ENCODE peak calls at places on chromosome 16, in ten cellular contexts. P is CD4-positive, alpha-beta T cell; K is HCEC 1CT; O is GM23248; F is cardiac fibroblast; S is AG08395; C is dermis microvascular lymphatic vessel endothelial cell; V is HEK293T; L is aorta; A is G401. D is an unnamed sample.

GRCh38 chr16:6684076-6684673 is 648.5 kb upstream of the RBFOX1 start:
- DNase-seq in P (no peak), K (no peak), O (peak), F (peak), S (no peak), C (peak), V (peak), L (no peak), A (peak), D (peak)

GRCh38 chr16:58907297-58907696 is 173.2 kb upstream of the GOT2 start:
- DNase-seq in P (no peak), K (no peak), O (no peak), F (no peak), S (no peak), C (no peak), V (no peak), L (no peak), A (no peak), D (no peak)

GRCh38 chr16:68235882-68236803 is at the start of gene ESRP2:
- DNase-seq in P (no peak), K (no peak), O (peak), F (no peak), S (no peak), C (peak), V (no peak), L (peak), A (no peak), D (no peak)

GRCh38 chr16:27234171-27234570 is 30.8 kb downstream of the KDM8 start:
- DNase-seq in P (no peak), K (no peak), O (no peak), F (no peak), S (no peak), C (no peak), V (no peak), L (peak), A (no peak), D (no peak)

GRCh38 chr16:89122322-89122831 is 28.7 kb downstream of the ACSF3 start:
- DNase-seq in P (peak), K (no peak), O (no peak), F (no peak), S (no peak), C (no peak), V (no peak), L (peak), A (no peak), D (no peak)

GRCh38 chr16:59053911-59054310 is 319.8 kb upstream of the GOT2 start:
- DNase-seq in P (no peak), K (no peak), O (no peak), F (no peak), S (no peak), C (no peak), V (no peak), L (no peak), A (no peak), D (no peak)

GRCh38 chr16:1105888-1106620 is 10.0 kb upstream of the C1QTNF8 start:
- DNase-seq in P (peak), K (peak), O (peak), F (peak), S (peak), C (peak), V (peak), L (peak), A (peak), D (peak)

GRCh38 chr16:2095315-2095853 is 40.3 kb downstream of the PKD1 start:
- DNase-seq in P (no peak), K (peak), O (peak), F (peak), S (peak), C (no peak), V (no peak), L (peak), A (peak), D (peak)

GRCh38 chr16:89712476-89712805 is 8.3 kb downstream of the VPS9D1 start:
- DNase-seq in P (no peak), K (no peak), O (peak), F (peak), S (no peak), C (peak), V (no peak), L (no peak), A (no peak), D (no peak)

GRCh38 chr16:3592559-3592958 is 15.4 kb upstream of the NLRC3 start:
- DNase-seq in P (no peak), K (no peak), O (no peak), F (no peak), S (no peak), C (no peak), V (no peak), L (no peak), A (no peak), D (no peak)

GRCh38 chr16:27430923-27431484 is 29.0 kb downstream of the IL21R start:
- DNase-seq in P (no peak), K (no peak), O (peak), F (peak), S (no peak), C (peak), V (no peak), L (no peak), A (no peak), D (peak)

GRCh38 chr16:80569440-80570105 is 28.8 kb downstream of the DYNLRB2 start:
- DNase-seq in P (no peak), K (no peak), O (peak), F (peak), S (peak), C (peak), V (no peak), L (no peak), A (no peak), D (no peak)

GRCh38 chr16:88007321-88007731 is 56.1 kb downstream of the BANP start:
- DNase-seq in P (no peak), K (no peak), O (no peak), F (no peak), S (no peak), C (peak), V (no peak), L (no peak), A (peak), D (no peak)

GRCh38 chr16:988465-989353 is 7.1 kb downstream of the SOX8 start:
- DNase-seq in P (no peak), K (no peak), O (no peak), F (no peak), S (no peak), C (no peak), V (no peak), L (peak), A (no peak), D (peak)

GRCh38 chr16:17949713-17950112 is 386.8 kb downstream of the NPIPA8 start:
- DNase-seq in P (no peak), K (no peak), O (no peak), F (no peak), S (no peak), C (no peak), V (no peak), L (no peak), A (no peak), D (no peak)

GRCh38 chr16:11183035-11183812 is 72.8 kb downstream of the SOCS1 start:
- DNase-seq in P (no peak), K (no peak), O (no peak), F (no peak), S (no peak), C (no peak), V (no peak), L (no peak), A (no peak), D (no peak)

GRCh38 chr16:87129771-87130170 is 187.4 kb downstream of the C16orf95 start:
- DNase-seq in P (no peak), K (no peak), O (peak), F (peak), S (no peak), C (peak), V (no peak), L (no peak), A (no peak), D (no peak)

GRCh38 chr16:495127-495748 is 32.3 kb upstream of the CAPN15 start:
- DNase-seq in P (no peak), K (peak), O (peak), F (peak), S (peak), C (peak), V (peak), L (no peak), A (peak), D (peak)

GRCh38 chr16:76235426-76235825 is 41.8 kb upstream of the CNTNAP4 start:
- DNase-seq in P (no peak), K (no peak), O (no peak), F (no peak), S (no peak), C (no peak), V (no peak), L (no peak), A (no peak), D (no peak)

GRCh38 chr16:16127469-16128116 is 95.7 kb downstream of the ABCC6 start:
- DNase-seq in P (peak), K (peak), O (peak), F (peak), S (peak), C (peak), V (peak), L (peak), A (peak), D (peak)

GRCh38 chr16:85851034-85851780 is 47.8 kb upstream of the IRF8 start:
- DNase-seq in P (no peak), K (no peak), O (no peak), F (no peak), S (no peak), C (no peak), V (no peak), L (no peak), A (no peak), D (no peak)

GRCh38 chr16:16197331-16197730 is 26.0 kb downstream of the ABCC6 start:
- DNase-seq in P (no peak), K (no peak), O (no peak), F (no peak), S (no peak), C (no peak), V (no peak), L (no peak), A (no peak), D (no peak)

GRCh38 chr16:58200398-58200797 is 2.5 kb upstream of the CSNK2A2 start:
- DNase-seq in P (no peak), K (no peak), O (no peak), F (no peak), S (no peak), C (no peak), V (no peak), L (no peak), A (no peak), D (no peak)

GRCh38 chr16:80693553-80693952 is 110.8 kb downstream of the CDYL2 start:
- DNase-seq in P (no peak), K (no peak), O (peak), F (peak), S (no peak), C (no peak), V (no peak), L (no peak), A (no peak), D (no peak)

GRCh38 chr16:87832137-87832527 is 37.2 kb downstream of the SLC7A5 start:
- DNase-seq in P (no peak), K (no peak), O (no peak), F (no peak), S (no peak), C (no peak), V (no peak), L (no peak), A (no peak), D (peak)

GRCh38 chr16:67426950-67427349 is 4.0 kb upstream of the HSD11B2 start:
- DNase-seq in P (no peak), K (no peak), O (no peak), F (no peak), S (no peak), C (no peak), V (no peak), L (no peak), A (no peak), D (peak)

GRCh38 chr16:67801889-67802288 is 4.5 kb downstream of the RANBP10 start:
- DNase-seq in P (peak), K (no peak), O (no peak), F (no peak), S (no peak), C (no peak), V (no peak), L (no peak), A (no peak), D (no peak)

GRCh38 chr16:86806838-86807351 is 228.5 kb downstream of the FOXL1 start:
- DNase-seq in P (no peak), K (no peak), O (no peak), F (no peak), S (no peak), C (no peak), V (peak), L (no peak), A (no peak), D (no peak)

GRCh38 chr16:75758215-75758614 is 31.9 kb upstream of the CPHXL start:
- DNase-seq in P (no peak), K (no peak), O (peak), F (peak), S (peak), C (no peak), V (no peak), L (no peak), A (no peak), D (peak)

GRCh38 chr16:69793521-69793920 is 31.4 kb downstream of the WWP2 start:
- DNase-seq in P (no peak), K (no peak), O (no peak), F (no peak), S (no peak), C (no peak), V (no peak), L (no peak), A (no peak), D (no peak)

GRCh38 chr16:50390914-50391700 is 22.3 kb upstream of the BRD7 start:
- DNase-seq in P (no peak), K (no peak), O (peak), F (no peak), S (peak), C (no peak), V (no peak), L (no peak), A (no peak), D (no peak)

GRCh38 chr16:27233731-27234130 is 30.4 kb downstream of the KDM8 start:
- DNase-seq in P (no peak), K (no peak), O (no peak), F (no peak), S (no peak), C (no peak), V (no peak), L (peak), A (no peak), D (no peak)

GRCh38 chr16:301235-301634 is 18.3 kb downstream of the PDIA2 start:
- DNase-seq in P (no peak), K (no peak), O (no peak), F (no peak), S (no peak), C (no peak), V (no peak), L (no peak), A (no peak), D (no peak)

GRCh38 chr16:1794908-1795666 is 1.6 kb upstream of the IGFALS start:
- DNase-seq in P (no peak), K (no peak), O (no peak), F (no peak), S (no peak), C (no peak), V (no peak), L (no peak), A (no peak), D (no peak)

GRCh38 chr16:66159987-66160386 is 206.5 kb upstream of the CDH5 start:
- DNase-seq in P (no peak), K (peak), O (peak), F (peak), S (peak), C (no peak), V (no peak), L (no peak), A (no peak), D (no peak)

GRCh38 chr16:20867585-20867984 is 32.6 kb downstream of the DCUN1D3 start:
- DNase-seq in P (no peak), K (peak), O (peak), F (peak), S (peak), C (peak), V (no peak), L (no peak), A (no peak), D (peak)

GRCh38 chr16:70704586-70704985 is 18.7 kb upstream of the MTSS2 start:
- DNase-seq in P (no peak), K (no peak), O (peak), F (no peak), S (no peak), C (no peak), V (no peak), L (no peak), A (peak), D (peak)

GRCh38 chr16:59905628-59906027 is 1171.5 kb upstream of the GOT2 start:
- DNase-seq in P (no peak), K (no peak), O (peak), F (peak), S (no peak), C (no peak), V (no peak), L (no peak), A (no peak), D (no peak)

D was measured in myocyte.